ENCODE peak calls at places on chromosome 21, in five cellular contexts. One of them, this sample, is unnamed.

GRCh38 chr21:31157756-31158155 is 119.5 kb upstream of the KRTAP19-8 start:
- DNase-seq in mesenchymal stem cell: no peak
- DNase-seq in trophoblast cell: peak
- DNase-seq in H1: no peak
- DNase-seq in neuronal stem cell: no peak
- DNase-seq in this sample: no peak

GRCh38 chr21:26748066-26748465 is 97.1 kb downstream of the ADAMTS1 start:
- DNase-seq in mesenchymal stem cell: no peak
- DNase-seq in trophoblast cell: no peak
- DNase-seq in H1: no peak
- DNase-seq in neuronal stem cell: no peak
- DNase-seq in this sample: no peak

GRCh38 chr21:29190920-29191319 is 60.5 kb downstream of the MAP3K7CL start:
- DNase-seq in mesenchymal stem cell: peak
- DNase-seq in trophoblast cell: peak
- DNase-seq in H1: no peak
- DNase-seq in neuronal stem cell: no peak
- DNase-seq in this sample: no peak

GRCh38 chr21:34517491-34518245 is 5.7 kb upstream of the KCNE1 start:
- DNase-seq in mesenchymal stem cell: peak
- DNase-seq in trophoblast cell: peak
- DNase-seq in H1: no peak
- DNase-seq in neuronal stem cell: no peak
- DNase-seq in this sample: no peak

GRCh38 chr21:27715131-27715530 is 748.2 kb upstream of the ADAMTS5 start:
- DNase-seq in mesenchymal stem cell: no peak
- DNase-seq in trophoblast cell: no peak
- DNase-seq in H1: no peak
- DNase-seq in neuronal stem cell: no peak
- DNase-seq in this sample: no peak

GRCh38 chr21:26966978-26967913 is at the start of gene ADAMTS5:
- DNase-seq in mesenchymal stem cell: peak
- DNase-seq in trophoblast cell: peak
- DNase-seq in H1: no peak
- DNase-seq in neuronal stem cell: peak
- DNase-seq in this sample: peak

GRCh38 chr21:25300632-25301031 is 306.6 kb downstream of the MRPL39 start:
- DNase-seq in mesenchymal stem cell: no peak
- DNase-seq in trophoblast cell: no peak
- DNase-seq in H1: no peak
- DNase-seq in neuronal stem cell: no peak
- DNase-seq in this sample: no peak

GRCh38 chr21:31554511-31555022 is 104.9 kb upstream of the SOD1 start:
- DNase-seq in mesenchymal stem cell: peak
- DNase-seq in trophoblast cell: peak
- DNase-seq in H1: no peak
- DNase-seq in neuronal stem cell: peak
- DNase-seq in this sample: peak

GRCh38 chr21:31557956-31558838 is 101.3 kb upstream of the SOD1 start:
- DNase-seq in mesenchymal stem cell: peak
- DNase-seq in trophoblast cell: peak
- DNase-seq in H1: no peak
- DNase-seq in neuronal stem cell: peak
- DNase-seq in this sample: peak

GRCh38 chr21:27213328-27213727 is 246.4 kb upstream of the ADAMTS5 start:
- DNase-seq in mesenchymal stem cell: peak
- DNase-seq in trophoblast cell: no peak
- DNase-seq in H1: no peak
- DNase-seq in neuronal stem cell: no peak
- DNase-seq in this sample: no peak

GRCh38 chr21:26169611-26170470 is 729 bp downstream of the APP start:
- DNase-seq in mesenchymal stem cell: peak
- DNase-seq in trophoblast cell: no peak
- DNase-seq in H1: no peak
- DNase-seq in neuronal stem cell: peak
- DNase-seq in this sample: peak

GRCh38 chr21:33546076-33546475 is 3.2 kb downstream of the SON start:
- DNase-seq in mesenchymal stem cell: no peak
- DNase-seq in trophoblast cell: no peak
- DNase-seq in H1: no peak
- DNase-seq in neuronal stem cell: no peak
- DNase-seq in this sample: no peak

GRCh38 chr21:30028537-30028936 is 88.7 kb upstream of the GRIK1 start:
- DNase-seq in mesenchymal stem cell: no peak
- DNase-seq in trophoblast cell: no peak
- DNase-seq in H1: no peak
- DNase-seq in neuronal stem cell: no peak
- DNase-seq in this sample: no peak

GRCh38 chr21:35226960-35227741 is 178.0 kb upstream of the RUNX1 start:
- DNase-seq in mesenchymal stem cell: no peak
- DNase-seq in trophoblast cell: no peak
- DNase-seq in H1: no peak
- DNase-seq in neuronal stem cell: no peak
- DNase-seq in this sample: no peak

GRCh38 chr21:34306246-34306645 is 57.6 kb upstream of the KCNE2 start:
- DNase-seq in mesenchymal stem cell: no peak
- DNase-seq in trophoblast cell: peak
- DNase-seq in H1: no peak
- DNase-seq in neuronal stem cell: no peak
- DNase-seq in this sample: no peak

DNA sequence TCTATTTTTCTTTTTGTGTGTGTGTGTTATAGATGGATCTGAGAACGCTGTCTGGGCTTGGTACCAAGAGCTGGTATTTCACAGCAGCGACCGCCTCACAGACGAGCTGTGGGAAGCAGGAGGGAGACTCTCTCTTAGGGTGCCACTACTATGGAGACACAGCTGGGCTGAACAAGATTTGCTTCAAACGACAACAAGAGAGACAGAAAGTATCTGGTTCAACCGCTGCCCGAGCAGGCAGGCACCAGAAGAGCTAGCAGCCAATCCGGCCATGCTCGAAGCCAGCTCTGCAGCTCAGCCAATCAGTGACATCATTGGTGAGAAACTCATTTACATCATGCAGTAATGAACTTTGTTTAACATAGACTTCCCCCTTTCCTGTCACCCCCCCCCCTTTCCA is 341.3 kb downstream of the USP25 start:
- DNase-seq in mesenchymal stem cell: no peak
- DNase-seq in trophoblast cell: no peak
- DNase-seq in H1: no peak
- DNase-seq in neuronal stem cell: no peak
- DNase-seq in this sample: no peak
- H3K27ac ChIP-seq in mesenchymal stem cell: no peak
- H3K27ac ChIP-seq in trophoblast cell: no peak
- H3K27ac ChIP-seq in H1: no peak
- H3K27ac ChIP-seq in neuronal stem cell: no peak
- H3K27ac ChIP-seq in this sample: no peak

DNA sequence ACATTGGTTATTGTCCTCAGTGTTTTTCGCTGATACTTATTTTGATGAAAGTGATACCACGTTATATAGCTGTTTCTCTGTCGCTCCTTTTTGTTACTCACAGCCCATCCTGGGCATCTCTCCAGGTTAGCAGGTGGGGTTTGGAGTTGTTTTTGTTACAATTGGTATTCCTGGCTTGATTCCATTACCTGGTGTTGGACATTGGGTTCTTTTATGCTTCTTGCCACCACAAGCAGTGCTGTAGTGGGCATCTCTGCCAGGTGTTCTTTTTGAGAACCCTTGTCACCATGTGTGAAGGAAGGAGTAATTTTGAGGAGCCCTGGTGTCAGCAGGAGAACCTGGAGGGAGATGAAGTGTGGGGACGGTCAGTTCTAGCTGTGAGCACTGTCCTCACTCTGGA is 47.5 kb upstream of the PWP2 start:
- DNase-seq in mesenchymal stem cell: no peak
- DNase-seq in trophoblast cell: no peak
- DNase-seq in H1: no peak
- DNase-seq in neuronal stem cell: no peak
- DNase-seq in this sample: no peak
- H2BK12ac ChIP-seq in mesenchymal stem cell: no peak
- H2BK12ac ChIP-seq in trophoblast cell: no peak
- H2BK12ac ChIP-seq in H1: no peak
- H2BK12ac ChIP-seq in neuronal stem cell: no peak
- H2BK12ac ChIP-seq in this sample: no peak

DNA sequence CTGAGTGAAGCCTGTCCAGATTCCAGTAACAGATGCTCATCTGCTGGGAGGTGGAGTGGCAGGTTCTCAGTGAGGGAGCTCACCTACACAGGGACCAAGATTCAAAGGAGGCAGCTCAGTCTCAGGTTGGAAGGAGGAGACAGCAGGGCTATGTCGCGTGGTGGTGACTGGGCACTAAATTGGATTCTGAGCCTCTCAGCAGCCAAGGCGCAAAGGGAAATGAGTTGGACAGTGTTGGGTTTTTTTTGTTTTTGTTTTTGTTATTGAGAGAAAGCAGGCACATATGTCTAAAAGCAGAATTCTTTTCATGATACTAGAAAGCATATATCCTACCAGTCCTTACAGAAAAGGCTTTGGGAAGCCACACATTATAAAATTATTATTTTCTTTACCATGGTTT is 26.2 kb downstream of the UMODL1 start:
- DNase-seq in mesenchymal stem cell: peak
- DNase-seq in trophoblast cell: no peak
- DNase-seq in H1: no peak
- DNase-seq in neuronal stem cell: no peak
- DNase-seq in this sample: no peak
- H3K27ac ChIP-seq in mesenchymal stem cell: no peak
- H3K27ac ChIP-seq in trophoblast cell: no peak
- H3K27ac ChIP-seq in H1: no peak
- H3K27ac ChIP-seq in neuronal stem cell: no peak
- H3K27ac ChIP-seq in this sample: no peak

GRCh38 chr21:19731251-19731650 is 1267.0 kb upstream of the NCAM2 start:
- DNase-seq in mesenchymal stem cell: no peak
- DNase-seq in trophoblast cell: no peak
- DNase-seq in H1: no peak
- DNase-seq in neuronal stem cell: no peak
- DNase-seq in this sample: no peak
- H2BK12ac ChIP-seq in mesenchymal stem cell: no peak
- H2BK12ac ChIP-seq in trophoblast cell: no peak
- H2BK12ac ChIP-seq in H1: no peak
- H2BK12ac ChIP-seq in neuronal stem cell: no peak
- H2BK12ac ChIP-seq in this sample: no peak

DNA sequence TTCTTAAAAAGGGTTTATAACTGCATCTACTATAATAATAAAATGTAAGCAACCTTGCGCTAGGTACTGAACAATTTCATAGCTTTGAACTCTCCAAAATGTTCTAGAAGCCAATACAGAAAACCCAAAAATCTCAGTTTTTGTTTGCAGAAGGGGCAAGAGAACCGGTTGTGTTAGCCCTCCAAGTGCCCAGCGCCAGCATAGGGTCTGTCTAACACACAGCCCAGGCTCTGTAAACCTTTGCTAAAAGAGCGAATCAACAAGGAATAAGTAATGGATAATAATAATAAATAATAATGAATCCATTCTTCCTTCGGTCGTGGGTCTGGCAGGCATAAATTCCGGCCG is 333 bp upstream of the CHAF1B start:
- DNase-seq in mesenchymal stem cell: no peak
- DNase-seq in trophoblast cell: no peak
- DNase-seq in H1: no peak
- DNase-seq in neuronal stem cell: no peak
- DNase-seq in this sample: no peak
- H3K27ac ChIP-seq in mesenchymal stem cell: no peak
- H3K27ac ChIP-seq in trophoblast cell: no peak
- H3K27ac ChIP-seq in H1: no peak
- H3K27ac ChIP-seq in neuronal stem cell: no peak
- H3K27ac ChIP-seq in this sample: no peak

DNA sequence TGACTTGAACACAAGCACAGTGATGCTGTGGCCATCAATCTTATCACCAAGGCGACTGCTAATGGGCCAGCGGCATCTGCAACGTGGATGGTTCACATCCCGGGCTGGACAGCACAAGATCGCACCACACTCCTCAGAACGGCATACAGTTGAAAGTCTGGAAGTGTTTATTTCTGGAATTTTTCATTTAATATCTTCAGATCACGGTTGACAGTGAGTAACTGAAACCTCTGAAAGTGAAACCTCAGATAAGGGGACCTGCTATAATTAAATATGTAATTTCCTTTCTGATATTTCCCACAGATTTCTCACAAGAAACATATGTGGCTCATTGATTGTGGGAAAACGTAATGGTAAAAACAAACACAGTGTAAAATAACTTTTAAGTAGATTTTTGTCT is 83.7 kb downstream of the POFUT2 start:
- DNase-seq in mesenchymal stem cell: no peak
- DNase-seq in trophoblast cell: no peak
- DNase-seq in H1: no peak
- DNase-seq in neuronal stem cell: no peak
- DNase-seq in this sample: no peak
- H2BK12ac ChIP-seq in mesenchymal stem cell: no peak
- H2BK12ac ChIP-seq in trophoblast cell: no peak
- H2BK12ac ChIP-seq in H1: no peak
- H2BK12ac ChIP-seq in neuronal stem cell: no peak
- H2BK12ac ChIP-seq in this sample: no peak

GRCh38 chr21:16424331-16424749 is 694.6 kb downstream of the USP25 start:
- DNase-seq in mesenchymal stem cell: no peak
- DNase-seq in trophoblast cell: no peak
- DNase-seq in H1: no peak
- DNase-seq in neuronal stem cell: no peak
- DNase-seq in this sample: no peak
- H3K27ac ChIP-seq in mesenchymal stem cell: no peak
- H3K27ac ChIP-seq in trophoblast cell: no peak
- H3K27ac ChIP-seq in H1: no peak
- H3K27ac ChIP-seq in neuronal stem cell: no peak
- H3K27ac ChIP-seq in this sample: no peak

GRCh38 chr21:39984613-39985012 is 117.4 kb downstream of the PCP4 start:
- DNase-seq in mesenchymal stem cell: no peak
- DNase-seq in trophoblast cell: no peak
- DNase-seq in H1: no peak
- DNase-seq in neuronal stem cell: no peak
- DNase-seq in this sample: no peak

GRCh38 chr21:39976805-39977204 is 109.6 kb downstream of the PCP4 start:
- DNase-seq in mesenchymal stem cell: no peak
- DNase-seq in trophoblast cell: no peak
- DNase-seq in H1: no peak
- DNase-seq in neuronal stem cell: no peak
- DNase-seq in this sample: no peak

DNA sequence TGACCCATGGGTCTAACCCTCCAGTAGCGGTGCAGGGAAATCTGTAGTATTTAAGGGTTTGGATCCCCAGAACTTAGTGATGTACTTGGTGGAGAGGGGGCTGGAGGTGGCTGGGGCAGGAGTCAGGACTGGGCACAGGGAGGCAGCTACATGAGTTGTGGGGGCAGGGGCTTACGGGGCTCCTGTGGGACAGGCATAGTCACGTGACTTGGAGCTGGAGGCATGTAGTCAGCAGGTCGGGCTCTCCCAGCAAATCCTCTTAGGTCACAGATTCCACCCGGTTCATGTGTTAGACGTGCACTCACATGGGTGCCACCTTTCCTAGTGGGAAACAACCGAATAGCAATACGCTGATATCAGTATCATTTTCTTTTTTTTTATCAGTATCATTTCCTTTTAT is 112.1 kb downstream of the PCP4 start:
- DNase-seq in mesenchymal stem cell: no peak
- DNase-seq in trophoblast cell: no peak
- DNase-seq in H1: no peak
- DNase-seq in neuronal stem cell: no peak
- DNase-seq in this sample: no peak
- H2BK12ac ChIP-seq in mesenchymal stem cell: no peak
- H2BK12ac ChIP-seq in trophoblast cell: no peak
- H2BK12ac ChIP-seq in H1: no peak
- H2BK12ac ChIP-seq in neuronal stem cell: no peak
- H2BK12ac ChIP-seq in this sample: no peak

GRCh38 chr21:38813143-38813542 is 7.4 kb downstream of the ETS2 start:
- DNase-seq in mesenchymal stem cell: no peak
- DNase-seq in trophoblast cell: no peak
- DNase-seq in H1: no peak
- DNase-seq in neuronal stem cell: no peak
- DNase-seq in this sample: peak
- H3K27ac ChIP-seq in mesenchymal stem cell: no peak
- H3K27ac ChIP-seq in trophoblast cell: no peak
- H3K27ac ChIP-seq in H1: no peak
- H3K27ac ChIP-seq in neuronal stem cell: no peak
- H3K27ac ChIP-seq in this sample: peak